ENCODE peak calls at places on chromosomes 6 and 20, in eight cellular contexts. S is NCI-H460, J is HS-27A, E is GM04504, P is mucosa of gallbladder, D is M059J, B is C1 segment of cervical spinal cord, N is psoas muscle. H is an unnamed sample.
A peak's percentile ranks its signal among the peaks of the same experiment; 100 is the strongest.

GRCh38 chr6:81606965-81607381 is 145.5 kb downstream of the TENT5A start:
- DNase-seq in P (no peak), N (no peak), J (no peak), D (peak; percentile 82), S (no peak), B (no peak), E (peak; percentile 62), H (no peak)

GRCh38 chr20:62616728-62617621 is 25.3 kb upstream of the SLCO4A1 start:
- DNase-seq in E (no peak), N (peak; percentile 88), J (no peak), D (peak; percentile 76), P (peak; percentile 73), S (peak; percentile 71), B (no peak), H (peak; percentile 91)

GRCh38 chr6:37990762-37991525 is 171.4 kb downstream of the ZFAND3 start:
- DNase-seq in P (no peak), J (peak; percentile 81), D (peak; percentile 99), B (no peak), N (no peak), E (peak; percentile 60), S (no peak), H (no peak)

GRCh38 chr6:118283759-118284158 is 264.3 kb upstream of the PLN start:
- DNase-seq in E (peak; percentile 19), D (peak; percentile 52), J (peak; percentile 42), B (no peak), N (no peak), S (peak; percentile 45), P (peak; percentile 46), H (no peak)

GRCh38 chr6:3151705-3152104 is 5.6 kb downstream of the TUBB2A start:
- DNase-seq in S (no peak), J (no peak), D (no peak), B (peak; percentile 8), N (no peak), E (no peak), P (no peak), H (no peak)

GRCh38 chr6:150697515-150697914 is 97.8 kb downstream of the PLEKHG1 start:
- DNase-seq in N (peak; percentile 56), D (no peak), P (no peak), E (no peak), J (no peak), S (no peak), B (no peak), H (no peak)

GRCh38 chr20:53547664-53548239 is 45.9 kb downstream of the ZNF217 start:
- DNase-seq in E (peak; percentile 36), B (peak; percentile 1), S (peak; percentile 60), P (peak; percentile 50), J (peak; percentile 31), N (no peak), D (peak; percentile 85), H (no peak)

GRCh38 chr6:147238164-147238563 is 33.9 kb downstream of the STXBP5 start:
- DNase-seq in S (no peak), P (no peak), J (no peak), E (no peak), D (no peak), B (no peak), N (no peak), H (no peak)

GRCh38 chr20:33165416-33166055 is 2.4 kb upstream of the BPIFA2 start:
- DNase-seq in J (no peak), N (no peak), P (no peak), B (peak; percentile 9), S (no peak), D (no peak), E (no peak), H (no peak)

GRCh38 chr20:16802652-16802935 is 54.4 kb downstream of the OTOR start:
- DNase-seq in S (no peak), P (no peak), N (no peak), E (no peak), B (no peak), J (no peak), D (no peak), H (no peak)

GRCh38 chr6:15528870-15529269 is 134.0 kb downstream of the DTNBP1 start:
- DNase-seq in B (no peak), P (peak; percentile 8), S (no peak), J (no peak), D (no peak), E (no peak), N (no peak), H (no peak)

GRCh38 chr6:158330016-158330415 is 17.8 kb downstream of the TULP4 start:
- DNase-seq in S (no peak), P (no peak), E (no peak), B (no peak), J (no peak), N (no peak), D (no peak), H (no peak)

GRCh38 chr6:15396808-15397207 is 150.9 kb downstream of the JARID2 start:
- DNase-seq in J (no peak), S (no peak), N (no peak), B (no peak), P (no peak), D (no peak), E (no peak), H (no peak)

GRCh38 chr6:10557886-10558285 is 36.7 kb downstream of the GCNT2 start:
- DNase-seq in J (no peak), P (no peak), D (no peak), N (no peak), E (no peak), B (peak; percentile 7), S (no peak), H (no peak)

GRCh38 chr6:36129889-36130671 is at the start of gene MAPK13:
- DNase-seq in B (no peak), E (no peak), N (no peak), D (peak; percentile 30), P (no peak), J (no peak), S (no peak), H (no peak)

GRCh38 chr6:150686566-150686965 is 86.9 kb downstream of the PLEKHG1 start:
- DNase-seq in S (no peak), D (no peak), P (no peak), J (no peak), B (no peak), N (no peak), E (no peak), H (no peak)

GRCh38 chr6:126039284-126039683 is 52.9 kb downstream of the TRMT11 start:
- DNase-seq in B (no peak), D (peak; percentile 94), J (peak; percentile 51), S (no peak), E (no peak), N (no peak), P (no peak), H (no peak)

GRCh38 chr20:2946988-2947961 is 74.0 kb downstream of the PTPRA start:
- DNase-seq in S (no peak), D (no peak), N (no peak), B (peak; percentile 32), J (no peak), E (no peak), P (peak; percentile 11), H (no peak)

GRCh38 chr6:4021862-4022715 is 56.8 kb downstream of the FAM217A start:
- DNase-seq in B (no peak), D (peak; percentile 69), S (no peak), E (no peak), N (no peak), J (peak; percentile 20), P (no peak), H (no peak)

GRCh38 chr6:90393232-90393884 is 96.7 kb upstream of the BACH2 start:
- DNase-seq in B (peak; percentile 48), N (peak; percentile 61), E (no peak), D (peak; percentile 34), S (peak; percentile 15), P (peak; percentile 58), J (no peak), H (no peak)

GRCh38 chr6:104940881-104941693 is 15.8 kb upstream of the LIN28B start:
- DNase-seq in N (peak; percentile 63), E (no peak), P (no peak), D (no peak), B (no peak), S (no peak), J (no peak), H (peak; percentile 66)

GRCh38 chr20:7585126-7585679 is 355.1 kb downstream of the HAO1 start:
- DNase-seq in P (peak; percentile 48), B (no peak), D (no peak), E (no peak), N (no peak), S (no peak), J (no peak), H (no peak)

GRCh38 chr20:47113362-47114118 is 218.9 kb downstream of the EYA2 start:
- DNase-seq in P (no peak), J (no peak), E (no peak), B (no peak), D (peak; percentile 69), S (no peak), N (no peak), H (no peak)

H was measured in Right ventricle myocardium inferior.